ENCODE peak calls at places on chromosomes 4 and X, in four cellular contexts. B is thoracic aorta, V is tibial nerve, J is fibroblast of the aortic adventitia. K is an unnamed sample.

GRCh38 chr4:76830612-76831474 is 67.1 kb downstream of the SOWAHB start:
- DNase-seq in J (peak), V (no peak), B (no peak), K (no peak)

GRCh38 chr4:72568959-72569718 is at the start of gene ADAMTS3:
- DNase-seq in V (no peak), B (no peak), J (peak), K (peak)

GRCh38 chr4:16075061-16075460 is 8.8 kb downstream of the PROM1 start:
- DNase-seq in B (no peak), J (no peak), V (no peak), K (peak)

GRCh38 chrX:110044531-110045249 is 41.8 kb downstream of the TMEM164 start:
- DNase-seq in V (no peak), J (no peak), B (no peak), K (no peak)

GRCh38 chrX:98338544-98338943 is 1454.8 kb downstream of the RPA4 start:
- DNase-seq in J (no peak), V (no peak), B (no peak), K (no peak)

GRCh38 chr4:38139187-38139586 is 179.0 kb downstream of the PTTG2 start:
- DNase-seq in V (no peak), J (no peak), B (no peak), K (no peak)

GRCh38 chr4:142265536-142265935 is 580.6 kb downstream of the INPP4B start:
- DNase-seq in V (no peak), B (peak), J (peak), K (no peak)

GRCh38 chrX:40098264-40099045 is 697 bp upstream of the BCOR start:
- DNase-seq in J (peak), V (no peak), B (no peak), K (no peak)

GRCh38 chr4:66554844-66555243 is 884.6 kb upstream of the EPHA5 start:
- DNase-seq in J (peak), V (no peak), B (no peak), K (no peak)

GRCh38 chr4:156295676-156296075 is 342.0 kb upstream of the CTSO start:
- DNase-seq in V (no peak), B (no peak), J (peak), K (no peak)

GRCh38 chrX:131746491-131746968 is 202.7 kb downstream of the OR13H1 start:
- DNase-seq in J (peak), B (no peak), V (no peak), K (no peak)

GRCh38 chr4:14729605-14730004 is 272.7 kb upstream of the CPEB2 start:
- DNase-seq in V (no peak), B (no peak), J (no peak), K (no peak)

GRCh38 chr4:89226665-89227572 is 80.7 kb downstream of the GPRIN3 start:
- DNase-seq in B (peak), J (peak), V (peak), K (no peak)

GRCh38 chr4:153520871-153521329 is 54.7 kb downstream of the TMEM131L start:
- DNase-seq in B (no peak), J (no peak), V (no peak), K (no peak)

GRCh38 chrX:150051096-150051495 is 112.8 kb upstream of the EOLA2 start:
- DNase-seq in B (no peak), J (no peak), V (no peak), K (no peak)

GRCh38 chr4:16916719-16917337 is 18.4 kb upstream of the LDB2 start:
- DNase-seq in B (no peak), V (no peak), J (peak), K (no peak)

GRCh38 chr4:94724016-94724415 is 33.7 kb upstream of the BMPR1B start:
- DNase-seq in B (no peak), V (no peak), J (no peak), K (no peak)

GRCh38 chr4:47239649-47240048 is 208.3 kb downstream of the GABRB1 start:
- DNase-seq in V (no peak), B (no peak), J (no peak), K (no peak)

GRCh38 chr4:109665783-109666455 is 37.3 kb downstream of the CASP6 start:
- DNase-seq in V (no peak), J (no peak), B (no peak), K (no peak)

GRCh38 chr4:128225148-128225547 is 62.5 kb downstream of the PGRMC2 start:
- DNase-seq in J (peak), V (no peak), B (no peak), K (no peak)

GRCh38 chr4:54664400-54664799 is 6.6 kb downstream of the KIT start:
- DNase-seq in V (no peak), B (no peak), J (no peak), K (no peak)

GRCh38 chrX:77003956-77004355 is 443.2 kb upstream of the FGF16 start:
- DNase-seq in J (peak), V (no peak), B (no peak), K (no peak)

GRCh38 chrX:110346681-110347080 is 12.0 kb upstream of the RTL9 start:
- DNase-seq in V (no peak), J (peak), B (no peak), K (no peak)

GRCh38 chrX:15158736-15159406 is 111.0 kb downstream of the ASB9 start:
- DNase-seq in J (no peak), V (no peak), B (no peak), K (no peak)

GRCh38 chr4:105343523-105343931 is 130.3 kb downstream of the PPA2 start:
- DNase-seq in B (no peak), J (peak), V (no peak), K (no peak)
- H3K4me3 ChIP-seq in B (no peak), J (no peak), V (no peak), K (no peak)

DNA sequence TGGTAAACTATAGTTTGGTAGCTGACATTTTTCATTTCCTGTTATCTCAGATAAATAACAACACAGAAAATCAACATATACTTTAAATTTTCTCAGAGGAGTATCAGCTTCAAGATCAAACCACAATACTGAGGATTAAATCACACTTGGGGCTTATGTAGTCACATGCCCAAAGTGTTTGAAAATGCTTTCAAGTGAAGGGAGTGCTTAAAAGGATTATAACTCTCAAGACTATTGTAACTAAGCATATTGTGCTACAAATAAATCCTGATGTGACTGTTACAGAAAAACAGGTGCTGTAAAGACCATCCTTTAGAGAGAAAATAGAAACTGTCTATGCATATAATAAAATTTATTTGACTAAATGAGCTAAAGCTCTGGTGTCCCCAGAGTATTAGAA is 887.6 kb downstream of the ADGRL3 start:
- DNase-seq in B (no peak), V (no peak), J (no peak), K (no peak)
- TF ChIP-seq CTCF in B (no peak), V (no peak), J (no peak), K (no peak)

DNA sequence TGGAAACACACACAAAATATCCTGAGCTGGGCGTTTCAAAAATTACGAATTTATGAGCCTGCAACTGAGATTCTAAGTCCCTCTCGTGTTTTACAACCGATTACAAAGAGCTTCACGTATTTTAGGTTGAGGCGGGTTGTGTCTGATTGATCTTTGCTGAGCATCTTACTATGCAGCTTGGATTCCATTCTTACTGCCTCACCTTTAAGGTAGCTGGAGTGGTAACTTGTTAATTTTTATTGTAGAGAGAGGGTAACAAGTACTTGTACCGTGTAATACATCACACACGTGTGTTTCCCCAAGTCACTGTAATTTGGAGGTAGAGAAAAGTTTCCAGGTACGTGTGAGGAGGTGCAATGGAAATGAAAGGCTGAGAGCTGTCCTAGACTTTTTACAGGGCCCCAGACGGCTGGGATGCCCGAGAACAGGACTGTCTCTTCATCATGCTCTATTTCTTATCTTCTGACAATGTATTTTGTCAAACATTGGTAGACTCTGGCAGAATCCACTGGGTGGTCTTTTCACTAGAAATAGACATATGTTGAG is 97.8 kb upstream of the TENM3 start:
- DNase-seq in J (peak), B (no peak), V (no peak), K (no peak)
- H3K4me3 ChIP-seq in J (peak), B (peak), V (peak), K (peak)

GRCh38 chr4:41532336-41532735 is 5.6 kb upstream of the LIMCH1 start:
- DNase-seq in J (no peak), B (no peak), V (no peak), K (no peak)

GRCh38 chr4:41533685-41534084 is 4.3 kb upstream of the LIMCH1 start:
- DNase-seq in B (no peak), V (no peak), J (no peak), K (no peak)

GRCh38 chr4:41530741-41531140 is 7.2 kb upstream of the LIMCH1 start:
- DNase-seq in B (no peak), J (no peak), V (no peak), K (no peak)

GRCh38 chr4:41532880-41533279 is 5.1 kb upstream of the LIMCH1 start:
- DNase-seq in B (no peak), J (peak), V (no peak), K (no peak)

GRCh38 chr4:41531561-41532245 is 6.3 kb upstream of the LIMCH1 start:
- DNase-seq in V (no peak), B (no peak), J (no peak), K (no peak)
- TF ChIP-seq CTCF in V (no peak), B (no peak), J (no peak), K (no peak)

GRCh38 chrX:6226053-6226645 is 2.5 kb downstream of the NLGN4X start:
- DNase-seq in V (no peak), J (no peak), B (no peak), K (no peak)
- H3K4me3 ChIP-seq in V (peak), J (no peak), B (peak), K (peak)

GRCh38 chrX:152632445-152633097 is 5.1 kb upstream of the GABRQ start:
- DNase-seq in V (peak), J (peak), B (no peak), K (peak)

GRCh38 chrX:152638443-152638904 is 779 bp downstream of the GABRQ start:
- DNase-seq in B (no peak), J (no peak), V (no peak), K (peak)

GRCh38 chrX:152639426-152639825 is 1.7 kb downstream of the GABRQ start:
- DNase-seq in B (no peak), J (no peak), V (no peak), K (peak)

GRCh38 chrX:152637649-152638442 is at the start of gene GABRQ:
- DNase-seq in B (no peak), J (peak), V (no peak), K (peak)

DNA sequence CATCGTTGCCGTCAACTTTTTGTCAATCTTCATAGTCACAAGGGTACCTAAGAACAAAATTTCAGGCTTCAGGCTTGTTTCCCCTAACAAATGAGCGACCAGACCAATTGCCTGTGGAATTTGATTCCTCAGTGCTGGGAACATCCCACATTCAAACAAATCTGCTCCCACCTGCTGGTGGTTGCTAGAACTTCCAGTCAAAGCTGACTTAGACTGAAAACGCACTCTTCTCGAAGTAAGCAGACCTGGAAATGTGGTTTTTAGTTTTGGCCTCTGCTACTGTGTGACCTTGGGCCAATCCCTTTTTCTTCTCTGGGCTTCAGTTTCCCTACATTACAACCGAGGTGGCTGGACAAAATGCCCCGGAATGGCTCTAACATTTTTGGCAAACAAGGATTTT is 1.8 kb upstream of the GABRQ start:
- DNase-seq in V (peak), J (peak), B (no peak), K (no peak)
- TF ChIP-seq CTCF in V (peak), J (peak), B (peak), K (peak)

GRCh38 chr4:48483006-48483776 is at the start of gene SLC10A4:
- DNase-seq in V (no peak), B (no peak), J (no peak), K (no peak)
- H3K4me3 ChIP-seq in V (peak), B (peak), J (no peak), K (peak)

GRCh38 chr4:42366959-42367358 is 30.3 kb upstream of the SHISA3 start:
- DNase-seq in J (no peak), V (no peak), B (no peak), K (no peak)

GRCh38 chr4:42369489-42369888 is 27.8 kb upstream of the SHISA3 start:
- DNase-seq in J (no peak), B (no peak), V (no peak), K (no peak)

DNA sequence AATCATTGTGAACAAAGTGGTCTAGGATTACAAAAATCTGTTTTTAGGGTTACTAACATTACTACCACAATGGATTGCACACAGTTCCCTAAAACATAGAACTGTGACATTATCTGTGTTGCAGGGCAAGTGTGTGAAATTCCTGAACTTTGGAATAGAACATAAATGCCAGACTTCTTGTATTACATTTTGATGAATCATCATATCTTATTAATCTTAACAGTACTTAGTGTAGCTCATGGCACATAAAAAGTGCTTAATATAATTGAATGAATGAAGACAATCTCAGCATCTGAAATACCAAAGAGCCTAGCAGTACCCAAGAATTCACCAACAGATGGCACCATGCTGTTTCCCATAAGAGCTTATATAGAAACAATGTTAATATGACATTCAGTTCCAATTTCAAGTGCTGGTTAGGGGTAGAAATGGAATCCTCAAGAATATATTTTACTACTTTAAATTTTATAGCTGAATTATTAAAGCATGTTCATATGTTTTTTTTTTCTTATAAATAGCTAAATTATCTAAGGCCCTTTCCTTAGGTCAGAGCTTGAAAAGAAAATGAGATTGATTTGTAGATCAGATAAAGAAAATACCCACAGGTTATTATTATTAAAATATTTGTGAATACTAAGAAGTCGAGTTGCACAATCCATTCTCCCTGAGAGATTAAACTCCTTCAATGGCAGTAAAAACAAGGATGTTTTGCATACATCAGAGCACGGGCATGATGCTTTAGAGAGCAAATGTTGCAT is 25.8 kb upstream of the SHISA3 start:
- DNase-seq in J (peak), B (no peak), V (no peak), K (no peak)
- TF ChIP-seq CTCF in J (peak), B (peak), V (peak), K (peak)

GRCh38 chrX:2898861-2899512 is 30.2 kb downstream of the ARSD start:
- DNase-seq in J (no peak), V (no peak), B (no peak), K (no peak)
- H3K4me3 ChIP-seq in J (no peak), V (no peak), B (no peak), K (no peak)

GRCh38 chrX:95076449-95076848 is 1402.4 kb downstream of the FAM133A start:
- DNase-seq in J (peak), B (no peak), V (no peak), K (no peak)
- TF ChIP-seq CTCF in J (peak), B (no peak), V (no peak), K (peak)

K was measured in esophagus muscularis mucosa.